ENCODE peak calls at places on chromosomes 3 and 15, in five cellular contexts. O is GM12878, W is HepG2, Z is HCT116, Q is K562. L is an unnamed sample.
A peak's percentile ranks its signal among the peaks of the same experiment; 100 is the strongest.

GRCh38 chr3:73028803-73029202 is 32.2 kb downstream of the PPP4R2 start:
- DNase-seq in Q (no peak), O (no peak), Z (no peak), W (no peak), L (no peak)

GRCh38 chr15:95470997-95471692 is 859.4 kb upstream of the NR2F2 start:
- DNase-seq in W (no peak), Z (no peak), O (no peak), Q (no peak), L (no peak)

GRCh38 chr15:48963524-48964113 is at the start of gene SHC4:
- DNase-seq in Q (peak; percentile 52), W (peak; percentile 24), O (no peak), Z (no peak), L (peak; percentile 80)

GRCh38 chr15:65192016-65192415 is 6.9 kb upstream of the CLPX start:
- DNase-seq in O (no peak), W (peak; percentile 55), Z (peak; percentile 49), Q (peak; percentile 62), L (peak; percentile 32)

GRCh38 chr3:52444860-52445793 is at the start of gene SEMA3G:
- DNase-seq in Z (peak; percentile 74), W (peak; percentile 76), O (no peak), Q (peak; percentile 64), L (peak; percentile 93)

GRCh38 chr3:120163023-120163422 is 68.8 kb upstream of the GSK3B start:
- DNase-seq in W (peak; percentile 29), Z (no peak), Q (no peak), O (no peak), L (no peak)

GRCh38 chr15:72222433-72222832 is 8.6 kb downstream of the PKM start:
- DNase-seq in Q (no peak), O (no peak), Z (no peak), W (no peak), L (no peak)

GRCh38 chr3:74469151-74469550 is 145.3 kb downstream of the CNTN3 start:
- DNase-seq in W (no peak), Q (no peak), O (no peak), Z (no peak), L (no peak)

GRCh38 chr15:82132742-82133141 is 86.9 kb upstream of the MEX3B start:
- DNase-seq in Q (no peak), O (no peak), Z (no peak), W (no peak), L (no peak)

GRCh38 chr15:99703603-99704443 is 29.4 kb downstream of the LYSMD4 start:
- DNase-seq in W (peak; percentile 62), Q (peak; percentile 23), O (no peak), Z (peak; percentile 61), L (peak; percentile 81)
- TF ChIP-seq REST in W (no peak), Q (no peak), O (no peak), Z (no peak), L (no peak)

GRCh38 chr15:62637498-62637897 is 405.0 kb upstream of the TPM1 start:
- DNase-seq in W (no peak), O (no peak), Z (no peak), Q (no peak), L (no peak)
- TF ChIP-seq POLR2AphosphoS5 in W (no peak), O (no peak), Z (no peak), Q (no peak), L (no peak)

DNA sequence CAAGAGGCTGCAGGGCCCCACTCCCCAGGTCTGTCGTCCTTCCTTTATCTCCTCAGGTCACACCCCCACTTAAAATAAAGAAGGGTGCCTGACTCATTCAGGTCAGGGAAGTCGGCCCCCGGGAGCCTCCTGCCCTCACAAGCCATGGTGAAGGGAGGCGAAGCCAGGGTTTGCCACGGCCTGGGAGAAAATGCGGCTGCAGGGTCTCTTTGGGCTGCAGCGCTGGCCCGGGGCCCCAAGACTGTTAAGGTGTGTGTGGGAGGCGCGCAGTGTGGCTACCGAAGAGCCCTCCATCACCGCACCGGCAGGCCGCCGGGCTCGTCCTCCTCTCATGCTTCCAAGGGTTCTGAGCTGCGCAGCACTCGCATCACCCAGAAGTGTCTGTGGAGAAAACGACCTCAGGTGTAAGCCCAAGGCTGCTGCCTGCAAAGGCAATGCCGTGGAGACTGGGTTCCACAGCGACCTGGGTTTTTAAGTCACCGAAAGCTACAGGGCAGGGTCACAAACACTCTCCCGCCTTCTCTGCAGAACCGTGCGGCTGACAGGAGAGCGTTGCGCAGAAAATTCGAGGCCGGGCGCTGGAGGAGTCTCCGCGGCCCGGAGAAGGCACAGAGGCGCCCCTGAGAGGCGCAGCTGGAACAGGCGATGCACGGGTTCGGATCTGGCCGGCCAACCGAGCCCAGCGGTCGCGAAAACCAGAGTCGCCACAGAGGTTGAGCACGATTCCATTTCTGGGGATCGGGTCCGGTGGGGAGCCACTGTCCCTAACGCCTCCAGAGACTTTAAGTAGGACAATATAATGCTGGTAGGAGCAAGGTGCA is 8.7 kb downstream of the FOXL2 start:
- DNase-seq in W (no peak), Z (no peak), Q (peak; percentile 48), O (no peak), L (peak; percentile 73)
- TF ChIP-seq EZH2 in W (no peak), Z (no peak), Q (no peak), O (peak; percentile 26), L (peak; percentile 92)

GRCh38 chr3:171676600-171677175 is 133.6 kb downstream of the PLD1 start:
- DNase-seq in Q (no peak), W (no peak), Z (no peak), O (no peak), L (no peak)
- TF ChIP-seq REST in Q (no peak), W (no peak), Z (no peak), O (no peak), L (no peak)

GRCh38 chr3:123949606-123950005 is 11.4 kb downstream of the CCDC14 start:
- DNase-seq in W (no peak), Q (no peak), O (no peak), Z (no peak), L (no peak)

GRCh38 chr3:123948449-123948848 is 12.6 kb downstream of the CCDC14 start:
- DNase-seq in O (no peak), W (no peak), Q (no peak), Z (no peak), L (no peak)

GRCh38 chr3:123953735-123954134 is 7.3 kb downstream of the CCDC14 start:
- DNase-seq in Z (no peak), Q (no peak), W (no peak), O (no peak), L (no peak)

GRCh38 chr3:123952844-123953520 is 8.0 kb downstream of the CCDC14 start:
- DNase-seq in Q (no peak), O (no peak), W (no peak), Z (no peak), L (no peak)

DNA sequence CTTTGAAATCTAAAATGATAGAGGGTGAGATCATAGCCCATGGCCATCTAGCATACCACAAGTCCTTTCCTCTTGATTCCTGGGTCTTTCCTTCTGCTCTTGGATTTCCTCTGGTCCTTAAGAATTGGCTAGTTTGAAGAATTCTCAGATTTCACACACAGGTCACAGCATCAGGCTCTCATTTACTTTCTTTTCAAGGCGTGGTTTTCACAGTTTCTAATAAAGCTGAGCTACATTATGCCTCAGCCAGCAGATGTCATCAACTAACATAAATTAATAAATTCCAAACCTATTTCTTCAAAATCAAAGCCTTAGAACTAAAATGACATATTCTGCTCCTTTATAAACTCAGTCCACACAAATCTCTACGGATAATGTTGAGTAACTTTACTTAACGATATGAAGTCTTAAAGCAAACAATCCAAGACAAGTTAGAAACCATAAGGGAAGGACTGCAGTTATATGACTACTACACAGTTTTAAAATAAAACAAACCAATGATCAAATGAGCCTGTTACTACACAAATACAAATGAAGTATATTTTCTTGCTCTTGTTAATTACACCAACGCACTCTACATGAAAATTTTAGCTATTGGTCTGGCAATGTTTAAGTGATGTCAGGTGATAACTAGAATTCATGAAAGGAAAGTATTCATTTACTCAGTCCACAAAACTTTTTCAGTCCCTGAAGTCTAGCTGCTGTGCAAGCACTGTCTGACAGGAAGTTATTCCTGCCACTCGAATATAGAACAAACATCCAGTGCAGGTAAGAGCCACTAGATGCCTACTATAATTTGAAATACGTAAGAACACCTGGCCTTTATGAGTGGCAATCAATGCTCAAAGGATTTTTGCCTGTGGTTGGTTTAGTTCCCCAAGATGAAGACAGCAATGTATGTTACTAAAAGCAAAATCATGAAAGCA is 9.2 kb downstream of the CCDC14 start:
- DNase-seq in Q (no peak), W (no peak), O (no peak), Z (no peak), L (no peak)
- TF ChIP-seq POLR2AphosphoS5 in Q (no peak), W (no peak), O (no peak), Z (no peak), L (no peak)

GRCh38 chr3:165193392-165194268 is 2.6 kb downstream of the SLITRK3 start:
- DNase-seq in W (no peak), O (no peak), Z (no peak), Q (no peak), L (peak; percentile 51)

GRCh38 chr3:165194477-165195135 is 1.6 kb downstream of the SLITRK3 start:
- DNase-seq in O (no peak), Q (no peak), W (no peak), Z (no peak), L (peak; percentile 31)

GRCh38 chr3:165196577-165197561 is 685 bp upstream of the SLITRK3 start:
- DNase-seq in Z (no peak), O (no peak), Q (no peak), W (no peak), L (peak; percentile 55)

GRCh38 chr3:165195226-165195625 is 958 bp downstream of the SLITRK3 start:
- DNase-seq in Z (no peak), O (no peak), W (no peak), Q (no peak), L (peak; percentile 50)

GRCh38 chr3:165195628-165196576 is at the start of gene SLITRK3:
- DNase-seq in Q (no peak), O (no peak), Z (no peak), W (no peak), L (peak; percentile 60)
- TF ChIP-seq EZH2 in Q (no peak), O (no peak), Z (no peak), W (no peak), L (no peak)

DNA sequence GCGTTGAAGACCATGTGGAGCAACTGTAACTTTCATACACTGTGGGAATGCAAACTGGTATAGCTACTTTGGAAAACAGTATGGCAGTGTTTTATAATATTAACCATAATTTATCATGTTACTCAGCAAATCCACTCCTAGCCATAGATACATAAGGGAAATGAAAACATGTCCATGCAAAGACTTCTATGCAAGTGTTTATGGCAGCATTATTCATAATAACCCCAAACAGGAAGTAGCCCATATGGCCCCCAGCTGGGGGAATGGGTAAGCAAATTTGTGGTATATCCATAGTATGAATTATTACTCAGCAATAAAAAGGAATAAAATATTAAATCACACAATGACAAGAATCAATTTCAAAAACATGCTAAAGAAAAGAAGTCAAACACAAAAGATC is 23.0 kb upstream of the GATA2 start:
- DNase-seq in O (no peak), W (no peak), Q (no peak), Z (no peak), L (no peak)
- TF ChIP-seq REST in O (no peak), W (no peak), Q (no peak), Z (no peak), L (no peak)

GRCh38 chr3:156689589-156689988 is 15.2 kb downstream of the TIPARP start:
- DNase-seq in Z (no peak), Q (no peak), O (no peak), W (peak; percentile 13), L (no peak)
- TF ChIP-seq POLR2AphosphoS5 in Z (no peak), Q (no peak), O (peak; percentile 39), W (no peak), L (no peak)

L was measured in GM23338.